ENCODE peak calls at places on chromosomes 4 and X, in five cellular contexts. P is NCI-H1105 treated with DMSO at 0.1 percent for 48 hours, E is frontal cortex, U is H54, Y is progenitor cell of endocrine pancreas. D is an unnamed sample.

GRCh38 chr4:186627226-186627865 is 72.0 kb upstream of the MTNR1A start:
- DNase-seq in P (no peak), E (no peak), U (no peak), Y (no peak), D (no peak)

GRCh38 chrX:105608745-105609144 is 213.6 kb upstream of the NRK start:
- DNase-seq in P (no peak), E (no peak), U (no peak), Y (no peak), D (no peak)

GRCh38 chr4:76622717-76623116 is 187.7 kb downstream of the SHROOM3 start:
- DNase-seq in P (no peak), E (no peak), U (no peak), Y (no peak), D (no peak)

GRCh38 chr4:88054909-88055308 is 47.5 kb downstream of the PKD2 start:
- DNase-seq in P (no peak), E (no peak), U (peak), Y (no peak), D (no peak)

GRCh38 chrX:9362529-9362928 is 102.3 kb upstream of the TBL1X start:
- DNase-seq in P (no peak), E (no peak), U (no peak), Y (no peak), D (no peak)

GRCh38 chr4:39697740-39698423 is at the start of gene UBE2K:
- DNase-seq in P (peak), E (peak), U (peak), Y (peak), D (peak)

GRCh38 chr4:153234923-153235322 is 30.7 kb downstream of the TRIM2 start:
- DNase-seq in P (no peak), E (no peak), U (no peak), Y (no peak), D (no peak)

GRCh38 chr4:140099993-140100392 is 54.0 kb downstream of the MAML3 start:
- DNase-seq in P (no peak), E (no peak), U (no peak), Y (no peak), D (no peak)

GRCh38 chr4:113607998-113608397 is 153.5 kb downstream of the CAMK2D start:
- DNase-seq in P (no peak), E (no peak), U (no peak), Y (no peak), D (no peak)

GRCh38 chr4:172786039-172786792 is 382.4 kb upstream of the GALNT7 start:
- DNase-seq in P (peak), E (no peak), U (no peak), Y (no peak), D (no peak)